ENCODE peak calls at places on chromosomes 5 and 9, in nine cellular contexts. One of them, this sample, is unnamed.

GRCh38 chr9:120708526-120709224 is 5.6 kb downstream of the MEGF9 start:
- DNase-seq in HepG2: no peak
- DNase-seq in PC-3: peak; percentile 68
- DNase-seq in neuronal stem cell: no peak
- DNase-seq in pancreas: no peak
- DNase-seq in sigmoid colon: no peak
- DNase-seq in aorta: no peak
- DNase-seq in upper lobe of right lung: no peak
- DNase-seq in right atrium auricular region: no peak
- DNase-seq in this sample: no peak

GRCh38 chr9:101212661-101213060 is 172.1 kb downstream of the BAAT start:
- DNase-seq in sigmoid colon: no peak
- DNase-seq in upper lobe of right lung: no peak
- DNase-seq in aorta: no peak
- DNase-seq in pancreas: no peak
- DNase-seq in PC-3: no peak
- DNase-seq in right atrium auricular region: no peak
- DNase-seq in HepG2: no peak
- DNase-seq in neuronal stem cell: no peak
- DNase-seq in this sample: no peak

GRCh38 chr9:6625363-6625762 is 20.2 kb downstream of the GLDC start:
- DNase-seq in PC-3: no peak
- DNase-seq in right atrium auricular region: no peak
- DNase-seq in HepG2: no peak
- DNase-seq in upper lobe of right lung: no peak
- DNase-seq in neuronal stem cell: no peak
- DNase-seq in aorta: no peak
- DNase-seq in sigmoid colon: no peak
- DNase-seq in pancreas: no peak
- DNase-seq in this sample: no peak

GRCh38 chr9:137556069-137556838 is 4.6 kb downstream of the MRPL41 start:
- DNase-seq in neuronal stem cell: no peak
- DNase-seq in sigmoid colon: no peak
- DNase-seq in right atrium auricular region: no peak
- DNase-seq in HepG2: no peak
- DNase-seq in aorta: no peak
- DNase-seq in PC-3: peak; percentile 25
- DNase-seq in pancreas: no peak
- DNase-seq in upper lobe of right lung: no peak
- DNase-seq in this sample: no peak

GRCh38 chr9:135664266-135664665 is 1.2 kb downstream of the LCN9 start:
- DNase-seq in neuronal stem cell: no peak
- DNase-seq in right atrium auricular region: no peak
- DNase-seq in upper lobe of right lung: no peak
- DNase-seq in aorta: no peak
- DNase-seq in sigmoid colon: no peak
- DNase-seq in PC-3: no peak
- DNase-seq in pancreas: no peak
- DNase-seq in HepG2: no peak
- DNase-seq in this sample: no peak

GRCh38 chr9:126122901-126123616 is 203.6 kb upstream of the MVB12B start:
- DNase-seq in upper lobe of right lung: no peak
- DNase-seq in right atrium auricular region: peak; percentile 38
- DNase-seq in pancreas: no peak
- DNase-seq in HepG2: no peak
- DNase-seq in sigmoid colon: no peak
- DNase-seq in PC-3: no peak
- DNase-seq in aorta: no peak
- DNase-seq in neuronal stem cell: no peak
- DNase-seq in this sample: no peak

GRCh38 chr5:58274199-58274598 is 185.7 kb downstream of the PLK2 start:
- DNase-seq in neuronal stem cell: no peak
- DNase-seq in HepG2: no peak
- DNase-seq in upper lobe of right lung: no peak
- DNase-seq in PC-3: peak; percentile 15
- DNase-seq in pancreas: no peak
- DNase-seq in right atrium auricular region: no peak
- DNase-seq in sigmoid colon: no peak
- DNase-seq in aorta: no peak
- DNase-seq in this sample: no peak

GRCh38 chr9:130461218-130461630 is 16.5 kb downstream of the ASS1 start:
- DNase-seq in upper lobe of right lung: peak; percentile 80
- DNase-seq in right atrium auricular region: no peak
- DNase-seq in HepG2: peak; percentile 28
- DNase-seq in neuronal stem cell: peak; percentile 81
- DNase-seq in pancreas: peak; percentile 88
- DNase-seq in aorta: peak; percentile 64
- DNase-seq in PC-3: peak; percentile 60
- DNase-seq in sigmoid colon: peak; percentile 75
- DNase-seq in this sample: peak; percentile 32

GRCh38 chr5:107799306-107799705 is 128.6 kb upstream of the EFNA5 start:
- DNase-seq in aorta: no peak
- DNase-seq in pancreas: no peak
- DNase-seq in HepG2: no peak
- DNase-seq in PC-3: no peak
- DNase-seq in sigmoid colon: no peak
- DNase-seq in upper lobe of right lung: no peak
- DNase-seq in neuronal stem cell: no peak
- DNase-seq in right atrium auricular region: no peak
- DNase-seq in this sample: no peak

GRCh38 chr9:103068666-103069207 is 73.6 kb downstream of the CYLC2 start:
- DNase-seq in aorta: no peak
- DNase-seq in right atrium auricular region: no peak
- DNase-seq in PC-3: peak; percentile 8
- DNase-seq in pancreas: no peak
- DNase-seq in neuronal stem cell: no peak
- DNase-seq in upper lobe of right lung: no peak
- DNase-seq in sigmoid colon: no peak
- DNase-seq in HepG2: no peak
- DNase-seq in this sample: no peak

GRCh38 chr5:123835421-123835820 is 323.4 kb downstream of the CSNK1G3 start:
- DNase-seq in HepG2: no peak
- DNase-seq in PC-3: no peak
- DNase-seq in right atrium auricular region: no peak
- DNase-seq in upper lobe of right lung: no peak
- DNase-seq in pancreas: no peak
- DNase-seq in neuronal stem cell: no peak
- DNase-seq in sigmoid colon: no peak
- DNase-seq in aorta: no peak
- DNase-seq in this sample: no peak

GRCh38 chr5:102758576-102758975 is 3.5 kb downstream of the PAM start:
- DNase-seq in HepG2: no peak
- DNase-seq in aorta: no peak
- DNase-seq in neuronal stem cell: no peak
- DNase-seq in pancreas: no peak
- DNase-seq in sigmoid colon: no peak
- DNase-seq in right atrium auricular region: no peak
- DNase-seq in upper lobe of right lung: no peak
- DNase-seq in PC-3: no peak
- DNase-seq in this sample: peak; percentile 43

GRCh38 chr9:112311497-112311896 is 21.9 kb downstream of the PTBP3 start:
- DNase-seq in HepG2: no peak
- DNase-seq in aorta: no peak
- DNase-seq in sigmoid colon: no peak
- DNase-seq in upper lobe of right lung: no peak
- DNase-seq in neuronal stem cell: no peak
- DNase-seq in PC-3: no peak
- DNase-seq in right atrium auricular region: no peak
- DNase-seq in pancreas: no peak
- DNase-seq in this sample: no peak
- H3K4me1 ChIP-seq in HepG2: peaks cover 79% of the 10 kb centered on the region
- H3K4me1 ChIP-seq in aorta: peaks cover 2% of the 10 kb centered on the region
- H3K4me1 ChIP-seq in sigmoid colon: peaks cover 12% of the 10 kb centered on the region
- H3K4me1 ChIP-seq in upper lobe of right lung: peaks cover 17% of the 10 kb centered on the region
- H3K4me1 ChIP-seq in neuronal stem cell: peaks cover 4% of the 10 kb centered on the region
- H3K4me1 ChIP-seq in PC-3: no peaks in the 10 kb centered on the region
- H3K4me1 ChIP-seq in right atrium auricular region: no peaks in the 10 kb centered on the region
- H3K4me1 ChIP-seq in pancreas: no peaks in the 10 kb centered on the region
- H3K4me1 ChIP-seq in this sample: peaks cover 1% of the 10 kb centered on the region

GRCh38 chr5:172043822-172044221 is 37.4 kb upstream of the FBXW11 start:
- DNase-seq in PC-3: no peak
- DNase-seq in pancreas: no peak
- DNase-seq in HepG2: no peak
- DNase-seq in neuronal stem cell: no peak
- DNase-seq in right atrium auricular region: no peak
- DNase-seq in sigmoid colon: no peak
- DNase-seq in upper lobe of right lung: no peak
- DNase-seq in aorta: no peak
- DNase-seq in this sample: no peak

GRCh38 chr5:172048170-172048422 is 41.7 kb upstream of the FBXW11 start:
- DNase-seq in PC-3: no peak
- DNase-seq in neuronal stem cell: no peak
- DNase-seq in HepG2: no peak
- DNase-seq in sigmoid colon: no peak
- DNase-seq in pancreas: no peak
- DNase-seq in right atrium auricular region: no peak
- DNase-seq in upper lobe of right lung: no peak
- DNase-seq in aorta: no peak
- DNase-seq in this sample: no peak

GRCh38 chr5:172046613-172047012 is 40.2 kb upstream of the FBXW11 start:
- DNase-seq in right atrium auricular region: no peak
- DNase-seq in PC-3: no peak
- DNase-seq in neuronal stem cell: no peak
- DNase-seq in upper lobe of right lung: no peak
- DNase-seq in aorta: no peak
- DNase-seq in pancreas: no peak
- DNase-seq in sigmoid colon: no peak
- DNase-seq in HepG2: no peak
- DNase-seq in this sample: no peak

GRCh38 chr5:172044631-172045314 is 38.3 kb upstream of the FBXW11 start:
- DNase-seq in HepG2: no peak
- DNase-seq in PC-3: no peak
- DNase-seq in aorta: no peak
- DNase-seq in upper lobe of right lung: no peak
- DNase-seq in sigmoid colon: no peak
- DNase-seq in right atrium auricular region: no peak
- DNase-seq in pancreas: no peak
- DNase-seq in neuronal stem cell: no peak
- DNase-seq in this sample: no peak

DNA sequence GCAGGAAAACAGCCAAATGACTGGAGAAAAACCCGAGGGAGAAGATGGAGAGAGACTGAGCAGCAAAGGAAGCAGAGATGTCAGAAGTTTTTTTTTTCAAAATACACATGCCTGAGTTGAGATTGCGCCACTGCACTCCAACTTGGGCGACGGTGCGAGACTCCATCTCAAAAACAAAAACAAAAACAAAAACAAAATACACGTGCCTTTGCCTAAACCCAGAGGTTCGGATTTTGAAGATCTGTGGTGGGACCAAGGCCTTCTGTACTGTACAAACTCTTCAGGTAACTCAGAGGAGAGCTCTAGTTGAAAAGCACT is 38.8 kb upstream of the FBXW11 start:
- DNase-seq in PC-3: no peak
- DNase-seq in sigmoid colon: no peak
- DNase-seq in upper lobe of right lung: no peak
- DNase-seq in neuronal stem cell: no peak
- DNase-seq in pancreas: no peak
- DNase-seq in HepG2: no peak
- DNase-seq in aorta: no peak
- DNase-seq in right atrium auricular region: no peak
- DNase-seq in this sample: no peak
- H3K4me1 ChIP-seq in PC-3: no peaks in the 10 kb centered on the region
- H3K4me1 ChIP-seq in sigmoid colon: no peaks in the 10 kb centered on the region
- H3K4me1 ChIP-seq in upper lobe of right lung: peaks cover 4% of the 10 kb centered on the region
- H3K4me1 ChIP-seq in neuronal stem cell: peaks cover 8% of the 10 kb centered on the region
- H3K4me1 ChIP-seq in pancreas: no peaks in the 10 kb centered on the region
- H3K4me1 ChIP-seq in HepG2: peaks cover 15% of the 10 kb centered on the region
- H3K4me1 ChIP-seq in aorta: no peaks in the 10 kb centered on the region
- H3K4me1 ChIP-seq in right atrium auricular region: peaks cover 2% of the 10 kb centered on the region
- H3K4me1 ChIP-seq in this sample: peaks cover 2% of the 10 kb centered on the region

GRCh38 chr5:88394531-88395185 is 126.0 kb upstream of the TMEM161B start:
- DNase-seq in pancreas: no peak
- DNase-seq in PC-3: no peak
- DNase-seq in aorta: no peak
- DNase-seq in upper lobe of right lung: no peak
- DNase-seq in sigmoid colon: no peak
- DNase-seq in right atrium auricular region: no peak
- DNase-seq in HepG2: no peak
- DNase-seq in neuronal stem cell: no peak
- DNase-seq in this sample: no peak
- H3K4me1 ChIP-seq in pancreas: no peaks in the 10 kb centered on the region
- H3K4me1 ChIP-seq in PC-3: no peaks in the 10 kb centered on the region
- H3K4me1 ChIP-seq in aorta: no peaks in the 10 kb centered on the region
- H3K4me1 ChIP-seq in upper lobe of right lung: no peaks in the 10 kb centered on the region
- H3K4me1 ChIP-seq in sigmoid colon: peaks cover 7% of the 10 kb centered on the region
- H3K4me1 ChIP-seq in right atrium auricular region: no peaks in the 10 kb centered on the region
- H3K4me1 ChIP-seq in HepG2: no peaks in the 10 kb centered on the region
- H3K4me1 ChIP-seq in neuronal stem cell: peaks cover 33% of the 10 kb centered on the region
- H3K4me1 ChIP-seq in this sample: peaks cover 1% of the 10 kb centered on the region

GRCh38 chr5:72159501-72159911 is 52.2 kb downstream of the MAP1B start:
- DNase-seq in neuronal stem cell: no peak
- DNase-seq in pancreas: no peak
- DNase-seq in PC-3: no peak
- DNase-seq in sigmoid colon: no peak
- DNase-seq in upper lobe of right lung: no peak
- DNase-seq in HepG2: no peak
- DNase-seq in right atrium auricular region: no peak
- DNase-seq in aorta: no peak
- DNase-seq in this sample: peak; percentile 78

GRCh38 chr5:72154076-72154756 is 46.9 kb downstream of the MAP1B start:
- DNase-seq in upper lobe of right lung: no peak
- DNase-seq in pancreas: no peak
- DNase-seq in aorta: no peak
- DNase-seq in right atrium auricular region: no peak
- DNase-seq in PC-3: no peak
- DNase-seq in HepG2: no peak
- DNase-seq in neuronal stem cell: no peak
- DNase-seq in sigmoid colon: no peak
- DNase-seq in this sample: peak; percentile 24

GRCh38 chr5:72153551-72153950 is 46.3 kb downstream of the MAP1B start:
- DNase-seq in neuronal stem cell: no peak
- DNase-seq in PC-3: no peak
- DNase-seq in aorta: no peak
- DNase-seq in sigmoid colon: no peak
- DNase-seq in upper lobe of right lung: no peak
- DNase-seq in HepG2: no peak
- DNase-seq in right atrium auricular region: no peak
- DNase-seq in pancreas: no peak
- DNase-seq in this sample: no peak

GRCh38 chr5:72160299-72160698 is 53.0 kb downstream of the MAP1B start:
- DNase-seq in neuronal stem cell: no peak
- DNase-seq in aorta: no peak
- DNase-seq in upper lobe of right lung: no peak
- DNase-seq in pancreas: no peak
- DNase-seq in PC-3: no peak
- DNase-seq in right atrium auricular region: no peak
- DNase-seq in sigmoid colon: no peak
- DNase-seq in HepG2: no peak
- DNase-seq in this sample: peak; percentile 88

DNA sequence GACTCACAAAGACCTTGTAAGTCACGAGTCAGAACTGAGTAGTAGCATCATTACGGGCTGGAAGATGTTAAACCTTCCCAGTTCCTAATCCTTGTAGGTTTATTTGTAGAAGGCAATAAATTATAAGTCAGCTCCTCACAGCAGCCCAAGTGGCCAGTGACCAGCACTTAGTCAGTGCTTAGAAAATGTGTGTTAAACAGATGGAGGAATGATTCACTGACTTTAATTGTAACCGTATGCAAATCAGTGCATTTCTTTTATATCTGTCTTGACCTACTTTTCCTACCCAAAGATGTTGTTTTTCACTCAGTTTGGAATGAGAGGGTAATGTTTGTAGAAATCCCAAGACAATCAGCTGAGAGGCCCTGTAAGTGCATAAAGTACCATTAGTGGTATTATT is 49.6 kb downstream of the MAP1B start:
- DNase-seq in PC-3: peak; percentile 55
- DNase-seq in upper lobe of right lung: no peak
- DNase-seq in sigmoid colon: no peak
- DNase-seq in neuronal stem cell: no peak
- DNase-seq in pancreas: no peak
- DNase-seq in HepG2: no peak
- DNase-seq in aorta: no peak
- DNase-seq in right atrium auricular region: no peak
- DNase-seq in this sample: peak; percentile 92
- H3K4me1 ChIP-seq in PC-3: peaks cover 7% of the 10 kb centered on the region
- H3K4me1 ChIP-seq in upper lobe of right lung: peaks cover 3% of the 10 kb centered on the region
- H3K4me1 ChIP-seq in sigmoid colon: peaks cover 38% of the 10 kb centered on the region
- H3K4me1 ChIP-seq in neuronal stem cell: peaks cover 16% of the 10 kb centered on the region
- H3K4me1 ChIP-seq in pancreas: no peaks in the 10 kb centered on the region
- H3K4me1 ChIP-seq in HepG2: peaks cover 7% of the 10 kb centered on the region
- H3K4me1 ChIP-seq in aorta: peaks cover 25% of the 10 kb centered on the region
- H3K4me1 ChIP-seq in right atrium auricular region: peaks cover 87% of the 10 kb centered on the region
- H3K4me1 ChIP-seq in this sample: peaks cover 10% of the 10 kb centered on the region

This sample was measured in mesenchymal stem cell.